ENCODE peak calls at places on chromosomes 13 and 19, in four cellular contexts. H is HepG2, A is K562, P is GM12878. V is an unnamed sample.

GRCh38 chr19:28971011-28971410 is 241.9 kb downstream of the UQCRFS1 start:
- DNase-seq in H (no peak), A (no peak), P (no peak), V (no peak)

GRCh38 chr13:51230473-51231105 is 8.4 kb downstream of the FAM124A start:
- DNase-seq in H (no peak), A (no peak), P (no peak), V (peak; percentile 87)

GRCh38 chr13:20411638-20412342 is 113.9 kb downstream of the CRYL1 start:
- DNase-seq in H (no peak), A (no peak), P (peak; percentile 75), V (no peak)

GRCh38 chr19:18373892-18374629 is 11.9 kb upstream of the GDF15 start:
- DNase-seq in H (peak; percentile 95), A (peak; percentile 99), P (peak; percentile 91), V (peak; percentile 97)

GRCh38 chr19:45253396-45254027 is 2.4 kb downstream of the MARK4 start:
- DNase-seq in H (no peak), A (no peak), P (no peak), V (no peak)

GRCh38 chr19:41219924-41220567 is 1.0 kb downstream of the AXL start:
- DNase-seq in H (no peak), A (peak; percentile 83), P (no peak), V (no peak)

GRCh38 chr19:40740747-40741146 is 9.5 kb downstream of the ACTMAP start:
- DNase-seq in H (no peak), A (no peak), P (no peak), V (no peak)

GRCh38 chr13:73079359-73079758 is 20.6 kb downstream of the KLF5 start:
- DNase-seq in H (no peak), A (no peak), P (no peak), V (no peak)

GRCh38 chr13:106941779-106942178 is 373.8 kb upstream of the ARGLU1 start:
- DNase-seq in H (no peak), A (no peak), P (no peak), V (no peak)

GRCh38 chr13:37640499-37640898 is 41.9 kb upstream of the POSTN start:
- DNase-seq in H (no peak), A (peak; percentile 14), P (no peak), V (peak; percentile 79)

GRCh38 chr19:7783991-7784421 is 21.0 kb downstream of the CLEC4M start:
- DNase-seq in H (peak; percentile 17), A (no peak), P (no peak), V (no peak)

GRCh38 chr13:50682966-50683365 is 160.5 kb downstream of the DLEU7 start:
- DNase-seq in H (no peak), A (no peak), P (no peak), V (no peak)

GRCh38 chr13:46374710-46375109 is 12.3 kb downstream of the RUBCNL start:
- DNase-seq in H (no peak), A (peak; percentile 21), P (no peak), V (no peak)

GRCh38 chr19:17248011-17248776 is 2.5 kb upstream of the NR2F6 start:
- DNase-seq in H (peak; percentile 83), A (no peak), P (no peak), V (no peak)

GRCh38 chr19:34253711-34254551 is 423 bp upstream of the GARRE1 start:
- DNase-seq in H (peak; percentile 66), A (peak; percentile 91), P (no peak), V (peak; percentile 60)

GRCh38 chr19:38350883-38351282 is 15.3 kb downstream of the CATSPERG start:
- DNase-seq in H (no peak), A (no peak), P (no peak), V (no peak)

DNA sequence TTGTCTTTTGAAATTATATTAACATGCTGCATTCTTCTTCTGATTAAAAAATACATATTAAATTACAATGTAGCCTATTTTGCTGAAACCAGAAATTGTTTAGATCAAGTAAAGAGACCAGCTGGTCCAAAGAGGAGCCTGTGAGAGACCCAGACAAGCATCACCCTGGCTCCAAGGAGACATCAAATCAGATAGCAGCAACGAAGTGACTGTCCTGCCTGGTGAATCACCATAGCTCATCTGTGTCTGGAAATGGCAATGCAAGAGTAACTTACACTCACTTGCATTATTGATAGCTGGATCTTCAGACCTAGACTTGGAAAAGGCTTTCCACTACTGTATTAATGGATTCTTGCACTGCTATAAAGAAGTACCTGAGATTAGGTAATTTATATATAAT is 169.1 kb downstream of the KCTD12 start:
- DNase-seq in H (no peak), A (no peak), P (no peak), V (no peak)
- TF ChIP-seq MYC in H (no peak), A (no peak), P (no peak), V (no peak)

GRCh38 chr13:99977334-99977911 is 4.2 kb upstream of the ZIC2 start:
- DNase-seq in H (peak; percentile 30), A (no peak), P (no peak), V (no peak)
- TF ChIP-seq EZH2 in H (no peak), A (no peak), P (no peak), V (no peak)

GRCh38 chr13:21434588-21434987 is 24.5 kb downstream of the ZDHHC20 start:
- DNase-seq in H (no peak), A (no peak), P (no peak), V (no peak)
- TF ChIP-seq MYC in H (no peak), A (no peak), P (no peak), V (no peak)

GRCh38 chr13:87675851-87676250 is 4.7 kb downstream of the SLITRK5 start:
- DNase-seq in H (no peak), A (no peak), P (no peak), V (no peak)

GRCh38 chr13:87671824-87672603 is 843 bp downstream of the SLITRK5 start:
- DNase-seq in H (no peak), A (no peak), P (no peak), V (no peak)

GRCh38 chr13:87676254-87677042 is 5.3 kb downstream of the SLITRK5 start:
- DNase-seq in H (no peak), A (no peak), P (no peak), V (no peak)

GRCh38 chr13:87677043-87677333 is 5.8 kb downstream of the SLITRK5 start:
- DNase-seq in H (no peak), A (no peak), P (no peak), V (no peak)

DNA sequence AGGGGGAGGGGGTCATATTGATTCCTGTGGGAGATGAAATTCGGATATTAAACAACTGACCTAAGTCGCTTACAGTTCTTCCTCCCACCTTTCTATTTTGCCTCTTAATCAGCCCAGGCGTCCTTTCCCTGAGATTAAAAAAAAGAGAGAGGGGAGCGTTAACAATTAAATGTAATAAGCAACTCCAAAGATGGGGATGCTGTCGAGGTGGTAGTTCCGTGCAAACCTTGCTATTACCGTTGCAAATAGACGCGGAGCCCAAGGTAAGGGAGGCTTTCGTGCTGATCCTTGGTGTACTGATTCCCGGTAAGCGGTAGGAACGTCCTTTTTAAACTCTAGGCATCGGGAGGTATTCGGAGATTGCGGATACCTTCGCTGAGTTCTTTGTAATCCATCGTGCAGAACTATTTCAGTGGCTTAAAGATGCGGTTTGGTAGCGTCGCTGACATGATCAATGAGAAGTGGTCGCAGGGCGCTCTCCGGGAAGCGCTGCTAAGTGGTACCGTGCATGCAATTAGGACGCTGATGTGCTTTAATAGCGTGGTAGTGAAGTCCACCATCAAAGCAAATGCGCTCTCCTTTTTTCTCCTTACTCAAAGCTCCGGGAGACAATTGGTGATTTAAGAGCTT is 3.1 kb downstream of the SLITRK5 start:
- DNase-seq in H (no peak), A (no peak), P (no peak), V (no peak)
- TF ChIP-seq EZH2 in H (no peak), A (no peak), P (no peak), V (no peak)

GRCh38 chr19:6721773-6722172 is 1.3 kb upstream of the C3 start:
- DNase-seq in H (no peak), A (no peak), P (no peak), V (no peak)
- TF ChIP-seq MYC in H (no peak), A (no peak), P (no peak), V (no peak)

DNA sequence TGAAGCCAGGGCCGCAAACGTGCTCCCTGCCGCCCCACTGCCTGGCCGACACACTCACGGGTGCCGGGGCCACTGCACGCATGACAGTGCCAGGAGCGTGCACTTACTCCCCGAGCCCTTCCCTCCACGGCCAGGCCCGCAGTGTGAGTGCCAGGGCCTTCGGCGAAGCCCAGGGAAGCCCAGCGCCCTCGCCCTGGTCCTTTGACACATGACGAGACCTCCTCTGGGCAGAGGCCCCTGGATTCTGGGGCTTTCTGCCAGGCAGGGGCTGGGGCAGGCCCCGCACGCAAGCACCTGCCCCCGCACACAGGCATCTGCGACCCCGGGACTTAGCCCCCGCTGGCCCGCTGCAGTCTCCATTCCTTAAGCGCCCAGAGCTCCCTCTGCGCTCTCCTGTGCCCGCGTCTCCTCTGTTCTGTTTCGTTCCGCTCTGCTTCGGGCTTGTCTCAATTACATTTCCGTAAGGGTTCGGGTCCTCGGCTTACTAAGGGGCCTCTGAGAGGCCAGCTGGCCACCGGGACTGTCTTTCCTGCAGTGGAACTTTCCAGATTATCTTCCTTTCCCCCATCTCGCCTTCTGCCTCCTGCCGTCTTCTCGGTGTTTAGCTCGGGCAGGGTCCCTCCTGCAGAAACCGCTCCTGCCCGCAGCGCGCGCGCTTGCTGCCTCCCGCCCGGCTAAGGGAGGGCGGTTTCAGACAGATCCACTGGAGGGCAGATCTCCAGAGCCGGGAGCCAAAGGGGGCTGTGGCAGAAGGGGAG is 98.8 kb downstream of the ING1 start:
- DNase-seq in H (no peak), A (no peak), P (no peak), V (peak; percentile 15)
- TF ChIP-seq EZH2 in H (no peak), A (no peak), P (no peak), V (peak; percentile 56)

GRCh38 chr19:35531291-35531690 is 2.0 kb upstream of the GAPDHS start:
- DNase-seq in H (no peak), A (no peak), P (no peak), V (no peak)
- TF ChIP-seq MYC in H (no peak), A (no peak), P (no peak), V (no peak)

GRCh38 chr13:27619711-27620376 is 485 bp downstream of the LNX2 start:
- DNase-seq in H (peak; percentile 7), A (no peak), P (no peak), V (peak; percentile 56)
- TF ChIP-seq EZH2 in H (no peak), A (no peak), P (no peak), V (no peak)

DNA sequence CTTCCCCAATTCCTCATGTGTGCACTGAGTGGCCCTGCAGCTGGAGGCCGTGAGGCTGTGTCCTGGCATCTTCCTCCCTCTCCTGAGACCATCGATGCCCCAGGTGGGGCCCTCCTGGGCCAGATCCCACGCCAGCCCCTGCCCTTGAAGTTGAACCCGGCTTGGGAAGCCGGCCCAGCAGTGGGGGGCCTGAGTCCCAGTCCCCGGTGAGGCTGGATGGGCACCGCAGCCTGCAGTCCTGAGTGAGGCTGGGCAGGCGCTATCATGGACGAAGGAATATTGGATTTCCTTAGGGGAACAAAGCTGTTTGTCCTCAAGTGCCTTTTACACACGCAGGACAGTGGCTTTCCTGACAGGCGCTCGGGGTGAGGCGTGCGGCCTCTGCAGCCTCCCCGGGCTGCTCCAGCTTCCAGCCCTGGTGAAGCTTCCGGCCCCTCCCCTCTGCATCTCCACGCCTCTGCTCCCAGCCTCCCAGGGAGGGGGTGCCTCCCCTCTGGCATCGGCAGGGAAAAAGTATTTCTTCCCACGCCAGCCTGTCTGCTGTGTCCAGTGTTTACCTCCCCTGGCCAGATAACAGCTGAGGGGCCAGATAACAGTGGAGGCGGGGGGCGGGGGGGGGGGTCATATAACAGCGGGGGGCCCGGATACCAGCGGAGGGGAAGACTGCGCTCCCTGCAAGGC is 159.5 kb downstream of the KDM4B start:
- DNase-seq in H (no peak), A (peak; percentile 90), P (no peak), V (peak; percentile 82)
- TF ChIP-seq MYC in H (no peak), A (peak; percentile 24), P (no peak), V (no peak)

V was measured in endothelial cell of umbilical vein.